ENCODE peak calls at places on chromosomes 12 and 14, in four cellular contexts. One of them, this sample, is unnamed. For H3K9me3, the result is how much of the 10 kb centered on the place peaks cover.

GRCh38 chr12:62191747-62192485 is 68.3 kb upstream of the USP15 start:
- DNase-seq in mucosa of descending colon: peak
- DNase-seq in CD8-positive, alpha-beta T cell: peak
- DNase-seq in psoas muscle: peak
- DNase-seq in this sample: no peak

GRCh38 chr12:32603858-32604257 is 75.2 kb upstream of the DNM1L start:
- DNase-seq in mucosa of descending colon: no peak
- DNase-seq in psoas muscle: no peak
- DNase-seq in CD8-positive, alpha-beta T cell: no peak
- DNase-seq in this sample: no peak

GRCh38 chr12:89038831-89039509 is 313.3 kb downstream of the DUSP6 start:
- DNase-seq in mucosa of descending colon: no peak
- DNase-seq in psoas muscle: peak
- DNase-seq in CD8-positive, alpha-beta T cell: no peak
- DNase-seq in this sample: no peak

GRCh38 chr14:77372304-77372841 is 4.5 kb downstream of the TMED8 start:
- DNase-seq in mucosa of descending colon: no peak
- DNase-seq in psoas muscle: no peak
- DNase-seq in CD8-positive, alpha-beta T cell: no peak
- DNase-seq in this sample: no peak

GRCh38 chr12:106282457-106283097 is 20.0 kb upstream of the TCP11L2 start:
- DNase-seq in psoas muscle: peak
- DNase-seq in CD8-positive, alpha-beta T cell: peak
- DNase-seq in mucosa of descending colon: no peak
- DNase-seq in this sample: peak

GRCh38 chr12:47033797-47034555 is 45.4 kb upstream of the PCED1B start:
- DNase-seq in mucosa of descending colon: no peak
- DNase-seq in psoas muscle: no peak
- DNase-seq in CD8-positive, alpha-beta T cell: no peak
- DNase-seq in this sample: no peak

GRCh38 chr12:5870183-5870582 is 74.9 kb downstream of the ANO2 start:
- DNase-seq in psoas muscle: no peak
- DNase-seq in CD8-positive, alpha-beta T cell: no peak
- DNase-seq in mucosa of descending colon: no peak
- DNase-seq in this sample: no peak

GRCh38 chr12:5996459-5996858 is 51.4 kb upstream of the ANO2 start:
- DNase-seq in psoas muscle: no peak
- DNase-seq in mucosa of descending colon: no peak
- DNase-seq in CD8-positive, alpha-beta T cell: no peak
- DNase-seq in this sample: no peak

GRCh38 chr14:104091927-104092771 is 6.6 kb downstream of the ASPG start:
- DNase-seq in psoas muscle: peak
- DNase-seq in CD8-positive, alpha-beta T cell: no peak
- DNase-seq in mucosa of descending colon: peak
- DNase-seq in this sample: no peak

GRCh38 chr12:80041691-80042090 is 57.6 kb upstream of the OTOGL start:
- DNase-seq in psoas muscle: no peak
- DNase-seq in CD8-positive, alpha-beta T cell: no peak
- DNase-seq in mucosa of descending colon: no peak
- DNase-seq in this sample: no peak

GRCh38 chr12:124764870-124765570 is 98.6 kb downstream of the SCARB1 start:
- DNase-seq in mucosa of descending colon: no peak
- DNase-seq in psoas muscle: no peak
- DNase-seq in CD8-positive, alpha-beta T cell: no peak
- DNase-seq in this sample: no peak

GRCh38 chr12:127388985-127389384 is 878.0 kb upstream of the TMEM132C start:
- DNase-seq in CD8-positive, alpha-beta T cell: no peak
- DNase-seq in psoas muscle: no peak
- DNase-seq in mucosa of descending colon: no peak
- DNase-seq in this sample: no peak

GRCh38 chr14:92452471-92452870 is 61.1 kb upstream of the RIN3 start:
- DNase-seq in psoas muscle: no peak
- DNase-seq in CD8-positive, alpha-beta T cell: no peak
- DNase-seq in mucosa of descending colon: no peak
- DNase-seq in this sample: no peak

GRCh38 chr12:12705833-12706520 is 10.0 kb upstream of the GPR19 start:
- DNase-seq in CD8-positive, alpha-beta T cell: peak
- DNase-seq in psoas muscle: peak
- DNase-seq in mucosa of descending colon: peak
- DNase-seq in this sample: peak

GRCh38 chr12:7994731-7995205 is 37.7 kb upstream of the FOXJ2 start:
- DNase-seq in CD8-positive, alpha-beta T cell: no peak
- DNase-seq in psoas muscle: no peak
- DNase-seq in mucosa of descending colon: no peak
- DNase-seq in this sample: no peak

GRCh38 chr12:117125275-117125613 is 26.0 kb upstream of the TESC start:
- DNase-seq in mucosa of descending colon: no peak
- DNase-seq in CD8-positive, alpha-beta T cell: no peak
- DNase-seq in psoas muscle: no peak
- DNase-seq in this sample: no peak

GRCh38 chr14:24734917-24735500 is 101.0 kb upstream of the GZMB start:
- DNase-seq in mucosa of descending colon: no peak
- DNase-seq in CD8-positive, alpha-beta T cell: peak
- DNase-seq in psoas muscle: no peak
- DNase-seq in this sample: no peak

GRCh38 chr12:78120866-78121590 is 290.3 kb downstream of the NAV3 start:
- DNase-seq in psoas muscle: no peak
- DNase-seq in CD8-positive, alpha-beta T cell: no peak
- DNase-seq in mucosa of descending colon: no peak
- DNase-seq in this sample: no peak

GRCh38 chr12:42684171-42685071 is 94.9 kb upstream of the PRICKLE1 start:
- DNase-seq in CD8-positive, alpha-beta T cell: no peak
- DNase-seq in mucosa of descending colon: no peak
- DNase-seq in psoas muscle: no peak
- DNase-seq in this sample: no peak

GRCh38 chr12:12086975-12087692 is 16.4 kb downstream of the BCL2L14 start:
- DNase-seq in mucosa of descending colon: no peak
- DNase-seq in psoas muscle: no peak
- DNase-seq in CD8-positive, alpha-beta T cell: no peak
- DNase-seq in this sample: no peak

GRCh38 chr12:121290410-121290809 is 6.1 kb downstream of the CAMKK2 start:
- DNase-seq in psoas muscle: no peak
- DNase-seq in CD8-positive, alpha-beta T cell: no peak
- DNase-seq in mucosa of descending colon: no peak
- DNase-seq in this sample: no peak

GRCh38 chr14:48527832-48528231 is 852.4 kb upstream of the MDGA2 start:
- DNase-seq in psoas muscle: no peak
- DNase-seq in mucosa of descending colon: no peak
- DNase-seq in CD8-positive, alpha-beta T cell: no peak
- DNase-seq in this sample: no peak

GRCh38 chr12:54032627-54033100 is at the start of gene HOXC5:
- DNase-seq in mucosa of descending colon: peak
- DNase-seq in CD8-positive, alpha-beta T cell: peak
- DNase-seq in psoas muscle: peak
- DNase-seq in this sample: no peak

GRCh38 chr14:63323148-63323547 is 4.4 kb upstream of the GPHB5 start:
- DNase-seq in CD8-positive, alpha-beta T cell: no peak
- DNase-seq in mucosa of descending colon: no peak
- DNase-seq in psoas muscle: no peak
- DNase-seq in this sample: no peak

GRCh38 chr12:75270157-75270556 is 60.0 kb downstream of the CAPS2 start:
- DNase-seq in CD8-positive, alpha-beta T cell: no peak
- DNase-seq in psoas muscle: no peak
- DNase-seq in mucosa of descending colon: no peak
- DNase-seq in this sample: no peak

GRCh38 chr14:75003250-75004027 is 718 bp downstream of the EIF2B2 start:
- DNase-seq in psoas muscle: no peak
- DNase-seq in CD8-positive, alpha-beta T cell: no peak
- DNase-seq in mucosa of descending colon: no peak
- DNase-seq in this sample: no peak

GRCh38 chr12:65123435-65124063 is 2.4 kb upstream of the WIF1 start:
- DNase-seq in CD8-positive, alpha-beta T cell: no peak
- DNase-seq in mucosa of descending colon: no peak
- DNase-seq in psoas muscle: no peak
- DNase-seq in this sample: no peak

GRCh38 chr12:123085730-123086487 is 65.0 kb downstream of the PITPNM2 start:
- DNase-seq in psoas muscle: peak
- DNase-seq in CD8-positive, alpha-beta T cell: no peak
- DNase-seq in mucosa of descending colon: no peak
- DNase-seq in this sample: no peak

GRCh38 chr12:17588968-17589367 is 501.0 kb downstream of the RERGL start:
- DNase-seq in psoas muscle: no peak
- DNase-seq in mucosa of descending colon: no peak
- DNase-seq in CD8-positive, alpha-beta T cell: no peak
- DNase-seq in this sample: no peak

GRCh38 chr14:71372411-71372838 is 465.2 kb downstream of the PCNX1 start:
- DNase-seq in CD8-positive, alpha-beta T cell: no peak
- DNase-seq in mucosa of descending colon: no peak
- DNase-seq in psoas muscle: no peak
- DNase-seq in this sample: no peak

GRCh38 chr14:39956372-39956771 is 524.1 kb upstream of the FBXO33 start:
- DNase-seq in psoas muscle: no peak
- DNase-seq in CD8-positive, alpha-beta T cell: no peak
- DNase-seq in mucosa of descending colon: no peak
- DNase-seq in this sample: no peak

GRCh38 chr12:587132-587531 is 76.1 kb downstream of the NINJ2 start:
- DNase-seq in mucosa of descending colon: no peak
- DNase-seq in psoas muscle: no peak
- DNase-seq in CD8-positive, alpha-beta T cell: no peak
- DNase-seq in this sample: no peak

GRCh38 chr12:132936163-132936562 is 19.9 kb downstream of the ZNF605 start:
- DNase-seq in CD8-positive, alpha-beta T cell: no peak
- DNase-seq in psoas muscle: no peak
- DNase-seq in mucosa of descending colon: no peak
- DNase-seq in this sample: no peak
- H3K9me3 ChIP-seq in CD8-positive, alpha-beta T cell: under half
- H3K9me3 ChIP-seq in psoas muscle: half or more
- H3K9me3 ChIP-seq in mucosa of descending colon: half or more
- H3K9me3 ChIP-seq in this sample: under half

GRCh38 chr14:105636935-105637334 is 110.6 kb downstream of the TMEM121 start:
- DNase-seq in CD8-positive, alpha-beta T cell: no peak
- DNase-seq in psoas muscle: no peak
- DNase-seq in mucosa of descending colon: no peak
- DNase-seq in this sample: no peak
- H3K9me3 ChIP-seq in CD8-positive, alpha-beta T cell: under half
- H3K9me3 ChIP-seq in psoas muscle: under half
- H3K9me3 ChIP-seq in mucosa of descending colon: under half
- H3K9me3 ChIP-seq in this sample: under half

DNA sequence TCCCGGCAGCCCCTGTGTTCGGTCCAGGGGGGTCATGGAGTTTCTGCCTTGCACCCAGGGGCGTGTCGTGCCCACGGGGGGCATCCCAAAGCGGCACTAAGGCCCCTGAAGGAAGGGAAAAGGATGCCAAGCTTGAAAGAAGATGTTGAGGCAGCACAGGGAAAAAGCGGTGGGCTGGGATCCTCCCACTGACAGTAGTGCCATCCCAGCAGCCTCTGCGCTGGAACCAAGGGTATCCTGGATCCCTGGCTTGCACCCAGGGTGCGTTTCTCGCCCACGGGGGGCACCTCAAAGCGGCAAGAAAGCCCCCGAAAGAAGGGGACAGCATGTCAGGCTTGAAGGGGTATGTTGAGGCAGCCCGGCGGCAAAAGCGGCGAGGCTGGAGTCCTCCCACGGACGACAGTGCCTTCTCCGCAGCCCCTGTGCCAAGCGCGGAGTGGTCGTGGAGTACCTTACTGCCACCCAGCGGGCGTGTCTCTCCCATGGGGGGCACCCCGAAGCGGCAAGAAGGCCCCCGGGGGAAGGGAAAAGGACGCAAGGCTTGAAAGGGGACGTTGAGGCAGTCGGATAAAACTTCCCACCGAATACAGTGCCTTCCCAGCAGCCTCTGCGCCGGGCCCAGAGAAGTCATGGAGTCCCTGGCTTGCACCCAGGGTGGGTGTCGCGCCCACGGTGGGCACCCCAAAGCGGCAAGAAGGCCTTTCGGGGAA is 164.4 kb upstream of the ALG10B start:
- DNase-seq in psoas muscle: no peak
- DNase-seq in CD8-positive, alpha-beta T cell: no peak
- DNase-seq in mucosa of descending colon: no peak
- DNase-seq in this sample: no peak
- H3K9me3 ChIP-seq in psoas muscle: under half
- H3K9me3 ChIP-seq in CD8-positive, alpha-beta T cell: under half
- H3K9me3 ChIP-seq in mucosa of descending colon: under half
- H3K9me3 ChIP-seq in this sample: under half

DNA sequence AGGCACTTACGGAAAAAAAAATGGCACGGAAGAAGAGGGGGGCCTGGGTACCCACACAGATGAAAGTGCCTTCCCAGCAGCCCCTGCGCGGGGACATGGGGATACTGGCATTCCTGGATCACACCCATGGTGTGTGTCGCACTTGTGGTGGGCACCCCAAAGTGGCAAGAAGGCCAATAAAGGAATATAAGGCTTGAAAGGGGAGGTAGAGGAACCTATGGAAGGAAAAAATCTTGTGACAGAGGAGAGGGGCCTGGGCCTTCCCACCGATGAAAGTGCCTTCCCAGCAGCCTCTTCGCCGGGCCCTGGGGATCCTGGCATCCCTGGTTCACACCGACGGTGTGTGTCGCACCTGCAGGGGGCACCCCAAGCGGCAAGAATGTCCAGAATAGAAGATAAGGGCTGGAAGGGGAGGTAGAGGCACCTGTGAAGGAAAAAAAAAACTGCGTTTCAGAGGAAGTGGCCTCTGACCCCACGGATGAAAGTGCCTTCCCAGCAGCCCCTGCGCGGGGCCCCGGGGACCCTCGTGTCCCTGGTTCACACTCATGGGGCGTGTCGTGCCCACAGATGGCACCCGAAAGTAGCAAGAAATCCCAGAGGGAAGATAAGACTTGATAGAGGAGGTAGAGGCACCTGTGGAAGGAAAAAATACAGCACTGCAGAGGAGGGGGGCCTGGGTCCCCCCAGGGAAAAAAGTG is 284.0 kb downstream of the ALG10 start:
- DNase-seq in CD8-positive, alpha-beta T cell: no peak
- DNase-seq in psoas muscle: no peak
- DNase-seq in mucosa of descending colon: no peak
- DNase-seq in this sample: no peak
- H3K9me3 ChIP-seq in CD8-positive, alpha-beta T cell: under half
- H3K9me3 ChIP-seq in psoas muscle: under half
- H3K9me3 ChIP-seq in mucosa of descending colon: half or more
- H3K9me3 ChIP-seq in this sample: under half

GRCh38 chr12:71152838-71153237 is 5.0 kb downstream of the TSPAN8 start:
- DNase-seq in psoas muscle: no peak
- DNase-seq in CD8-positive, alpha-beta T cell: no peak
- DNase-seq in mucosa of descending colon: no peak
- DNase-seq in this sample: no peak
- H3K9me3 ChIP-seq in psoas muscle: under half
- H3K9me3 ChIP-seq in CD8-positive, alpha-beta T cell: under half
- H3K9me3 ChIP-seq in mucosa of descending colon: under half
- H3K9me3 ChIP-seq in this sample: under half

DNA sequence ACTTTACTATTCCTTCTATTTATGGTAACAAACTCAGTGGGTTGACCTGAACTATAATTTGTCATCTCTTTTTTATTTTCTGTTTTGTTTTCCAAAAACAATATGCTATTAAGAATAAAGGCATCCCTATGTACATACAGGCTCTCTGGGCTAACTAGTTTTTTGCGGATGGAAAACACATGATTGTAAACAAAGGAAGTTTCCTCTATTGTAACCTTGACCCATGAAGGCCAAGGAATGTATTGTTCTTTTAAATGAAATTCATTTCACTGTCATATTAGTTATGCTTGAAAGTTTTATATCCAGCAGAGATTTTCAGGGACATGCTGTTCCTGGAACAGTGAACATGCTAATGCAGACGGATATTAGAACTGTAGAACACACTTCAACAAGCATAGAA is 705.0 kb upstream of the SEL1L start:
- DNase-seq in CD8-positive, alpha-beta T cell: no peak
- DNase-seq in mucosa of descending colon: no peak
- DNase-seq in psoas muscle: no peak
- DNase-seq in this sample: no peak
- H3K9me3 ChIP-seq in CD8-positive, alpha-beta T cell: under half
- H3K9me3 ChIP-seq in mucosa of descending colon: under half
- H3K9me3 ChIP-seq in psoas muscle: under half
- H3K9me3 ChIP-seq in this sample: under half

This sample was measured in T-helper 17 cell.